ENCODE peak calls at places on chromosomes 11 and 22, in nine cellular contexts. K, P, R, Z, Q, C, W, M and O are unnamed samples.

GRCh38 chr11:3786781-3787428 is 10.4 kb downstream of the NUP98 start:
- DNase-seq in K (no peak), P (no peak), R (no peak), Z (no peak), Q (no peak), C (no peak), W (no peak), M (no peak), O (no peak)

GRCh38 chr11:18731949-18732821 is 6.2 kb upstream of the IGSF22 start:
- DNase-seq in K (peak), P (peak), R (peak), Z (peak), Q (no peak), C (peak), W (peak), M (peak), O (peak)

GRCh38 chr22:25656724-25657123 is 85.3 kb upstream of the MYO18B start:
- DNase-seq in K (no peak), P (no peak), R (no peak), Z (peak), Q (no peak), C (no peak), W (no peak), M (no peak), O (no peak)

GRCh38 chr22:48713266-48714205 is 1114.1 kb downstream of the BRD1 start:
- DNase-seq in K (no peak), P (no peak), R (no peak), Z (no peak), Q (peak), C (no peak), W (no peak), M (no peak), O (no peak)

GRCh38 chr11:19980957-19981669 is 179.2 kb downstream of the DBX1 start:
- DNase-seq in K (no peak), P (peak), R (no peak), Z (no peak), Q (no peak), C (peak), W (peak), M (peak), O (no peak)

GRCh38 chr11:12761029-12761428 is 86.8 kb downstream of the TEAD1 start:
- DNase-seq in K (no peak), P (no peak), R (no peak), Z (no peak), Q (no peak), C (no peak), W (peak), M (no peak), O (no peak)

GRCh38 chr11:46697303-46697702 is 3.1 kb downstream of the ARHGAP1 start:
- DNase-seq in K (no peak), P (no peak), R (no peak), Z (no peak), Q (no peak), C (no peak), W (no peak), M (no peak), O (no peak)

GRCh38 chr22:19598054-19598855 is 74.0 kb upstream of the CLDN5 start:
- DNase-seq in K (no peak), P (no peak), R (no peak), Z (no peak), Q (no peak), C (no peak), W (no peak), M (no peak), O (peak)

GRCh38 chr11:129458278-129458677 is 82.6 kb downstream of the BARX2 start:
- DNase-seq in K (no peak), P (no peak), R (no peak), Z (no peak), Q (no peak), C (no peak), W (no peak), M (no peak), O (no peak)

GRCh38 chr11:65069217-65069616 is 10.9 kb upstream of the NAALADL1 start:
- DNase-seq in K (no peak), P (no peak), R (no peak), Z (no peak), Q (no peak), C (no peak), W (peak), M (no peak), O (no peak)

GRCh38 chr11:118051611-118052461 is 25.0 kb upstream of the TMPRSS4 start:
- DNase-seq in K (no peak), P (no peak), R (peak), Z (peak), Q (no peak), C (no peak), W (no peak), M (no peak), O (no peak)

GRCh38 chr11:128716231-128716630 is 22.4 kb downstream of the FLI1 start:
- DNase-seq in K (no peak), P (no peak), R (no peak), Z (no peak), Q (no peak), C (no peak), W (no peak), M (no peak), O (no peak)

GRCh38 chr11:128302425-128303186 is 284.8 kb downstream of the ETS1 start:
- DNase-seq in K (no peak), P (no peak), R (no peak), Z (peak), Q (no peak), C (no peak), W (no peak), M (no peak), O (no peak)

GRCh38 chr11:72688486-72688885 is 14.3 kb upstream of the PDE2A start:
- DNase-seq in K (no peak), P (no peak), R (no peak), Z (no peak), Q (no peak), C (no peak), W (no peak), M (no peak), O (no peak)

GRCh38 chr11:80297808-80298460 is 857.1 kb upstream of the TENM4 start:
- DNase-seq in K (no peak), P (no peak), R (no peak), Z (no peak), Q (no peak), C (no peak), W (peak), M (no peak), O (no peak)

GRCh38 chr11:1271002-1271401 is 38.4 kb downstream of the TOLLIP start:
- DNase-seq in K (no peak), P (no peak), R (no peak), Z (no peak), Q (peak), C (no peak), W (peak), M (no peak), O (no peak)

GRCh38 chr11:107018274-107018901 is at the start of gene GUCY1A2:
- DNase-seq in K (no peak), P (peak), R (no peak), Z (no peak), Q (peak), C (peak), W (no peak), M (peak), O (no peak)

GRCh38 chr11:93039841-93040240 is 70.4 kb downstream of the MTNR1B start:
- DNase-seq in K (no peak), P (no peak), R (no peak), Z (no peak), Q (no peak), C (no peak), W (peak), M (no peak), O (no peak)

GRCh38 chr11:33478111-33478573 is 221.0 kb downstream of the HIPK3 start:
- DNase-seq in K (no peak), P (no peak), R (no peak), Z (no peak), Q (no peak), C (no peak), W (no peak), M (no peak), O (no peak)

GRCh38 chr22:35484651-35485372 is 55.8 kb upstream of the RASD2 start:
- DNase-seq in K (no peak), P (no peak), R (no peak), Z (no peak), Q (no peak), C (no peak), W (peak), M (no peak), O (no peak)

GRCh38 chr22:21994881-21995444 is 12.4 kb upstream of the TOP3B start:
- DNase-seq in K (no peak), P (no peak), R (no peak), Z (no peak), Q (no peak), C (no peak), W (no peak), M (no peak), O (no peak)

GRCh38 chr22:35205956-35206355 is 51.3 kb upstream of the HMGXB4 start:
- DNase-seq in K (no peak), P (no peak), R (no peak), Z (no peak), Q (no peak), C (peak), W (peak), M (no peak), O (no peak)

GRCh38 chr11:17760102-17761029 is 25.8 kb downstream of the KCNC1 start:
- DNase-seq in K (no peak), P (no peak), R (no peak), Z (no peak), Q (peak), C (peak), W (peak), M (no peak), O (peak)

GRCh38 chr22:44669725-44670027 is 32.3 kb upstream of the PRR5 start:
- DNase-seq in K (no peak), P (no peak), R (no peak), Z (no peak), Q (no peak), C (no peak), W (peak), M (no peak), O (no peak)

GRCh38 chr22:47286590-47286989 is 524.1 kb downstream of the TBC1D22A start:
- DNase-seq in K (no peak), P (no peak), R (no peak), Z (no peak), Q (no peak), C (no peak), W (no peak), M (no peak), O (no peak)

GRCh38 chr22:22061085-22062077 is 78.8 kb upstream of the TOP3B start:
- DNase-seq in K (peak), P (peak), R (no peak), Z (no peak), Q (peak), C (no peak), W (peak), M (peak), O (no peak)

GRCh38 chr11:64853709-64854108 is 9.3 kb upstream of the CDC42BPG start:
- DNase-seq in K (no peak), P (no peak), R (no peak), Z (peak), Q (no peak), C (no peak), W (no peak), M (no peak), O (no peak)

GRCh38 chr11:128764617-128765095 is 70.8 kb downstream of the FLI1 start:
- DNase-seq in K (no peak), P (no peak), R (no peak), Z (no peak), Q (no peak), C (peak), W (no peak), M (no peak), O (no peak)

GRCh38 chr11:12433571-12434061 is 56.2 kb downstream of the PARVA start:
- DNase-seq in K (no peak), P (peak), R (no peak), Z (no peak), Q (no peak), C (no peak), W (peak), M (no peak), O (no peak)

GRCh38 chr11:76456571-76456970 is 11.8 kb downstream of the EMSY start:
- DNase-seq in K (no peak), P (no peak), R (no peak), Z (no peak), Q (no peak), C (no peak), W (no peak), M (no peak), O (no peak)

GRCh38 chr22:23204541-23205157 is 24.3 kb downstream of the BCR start:
- DNase-seq in K (no peak), P (peak), R (peak), Z (no peak), Q (peak), C (no peak), W (no peak), M (peak), O (no peak)

GRCh38 chr11:26820739-26821138 is 98.9 kb upstream of the SLC5A12 start:
- DNase-seq in K (no peak), P (no peak), R (no peak), Z (no peak), Q (no peak), C (no peak), W (peak), M (no peak), O (no peak)

GRCh38 chr11:17561111-17561415 is 14.0 kb downstream of the OTOG start:
- DNase-seq in K (no peak), P (no peak), R (no peak), Z (peak), Q (no peak), C (no peak), W (no peak), M (no peak), O (no peak)

GRCh38 chr11:1153951-1154487 is 3.7 kb upstream of the MUC5AC start:
- DNase-seq in K (no peak), P (peak), R (no peak), Z (peak), Q (peak), C (no peak), W (peak), M (no peak), O (peak)

GRCh38 chr11:40722179-40722795 is 737.2 kb downstream of the LRRC4C start:
- DNase-seq in K (no peak), P (no peak), R (no peak), Z (no peak), Q (no peak), C (no peak), W (peak), M (no peak), O (peak)

GRCh38 chr22:26887456-26887855 is 230.1 kb downstream of the MIAT start:
- DNase-seq in K (no peak), P (no peak), R (no peak), Z (no peak), Q (no peak), C (no peak), W (peak), M (no peak), O (peak)

GRCh38 chr11:133824593-133824992 is 20.7 kb downstream of the SPATA19 start:
- DNase-seq in K (no peak), P (no peak), R (no peak), Z (no peak), Q (no peak), C (no peak), W (no peak), M (no peak), O (no peak)

GRCh38 chr11:131977854-131978253 is 607.4 kb downstream of the NTM start:
- DNase-seq in K (no peak), P (no peak), R (no peak), Z (no peak), Q (no peak), C (no peak), W (peak), M (no peak), O (peak)

GRCh38 chr11:61834278-61835004 is 6.3 kb downstream of the FADS2 start:
- DNase-seq in K (peak), P (peak), R (no peak), Z (peak), Q (peak), C (no peak), W (peak), M (no peak), O (no peak)
- TF ChIP-seq POLR2A in K (no peak), P (no peak), R (no peak), Z (no peak), Q (no peak), C (no peak), W (no peak), M (no peak), O (no peak)

DNA sequence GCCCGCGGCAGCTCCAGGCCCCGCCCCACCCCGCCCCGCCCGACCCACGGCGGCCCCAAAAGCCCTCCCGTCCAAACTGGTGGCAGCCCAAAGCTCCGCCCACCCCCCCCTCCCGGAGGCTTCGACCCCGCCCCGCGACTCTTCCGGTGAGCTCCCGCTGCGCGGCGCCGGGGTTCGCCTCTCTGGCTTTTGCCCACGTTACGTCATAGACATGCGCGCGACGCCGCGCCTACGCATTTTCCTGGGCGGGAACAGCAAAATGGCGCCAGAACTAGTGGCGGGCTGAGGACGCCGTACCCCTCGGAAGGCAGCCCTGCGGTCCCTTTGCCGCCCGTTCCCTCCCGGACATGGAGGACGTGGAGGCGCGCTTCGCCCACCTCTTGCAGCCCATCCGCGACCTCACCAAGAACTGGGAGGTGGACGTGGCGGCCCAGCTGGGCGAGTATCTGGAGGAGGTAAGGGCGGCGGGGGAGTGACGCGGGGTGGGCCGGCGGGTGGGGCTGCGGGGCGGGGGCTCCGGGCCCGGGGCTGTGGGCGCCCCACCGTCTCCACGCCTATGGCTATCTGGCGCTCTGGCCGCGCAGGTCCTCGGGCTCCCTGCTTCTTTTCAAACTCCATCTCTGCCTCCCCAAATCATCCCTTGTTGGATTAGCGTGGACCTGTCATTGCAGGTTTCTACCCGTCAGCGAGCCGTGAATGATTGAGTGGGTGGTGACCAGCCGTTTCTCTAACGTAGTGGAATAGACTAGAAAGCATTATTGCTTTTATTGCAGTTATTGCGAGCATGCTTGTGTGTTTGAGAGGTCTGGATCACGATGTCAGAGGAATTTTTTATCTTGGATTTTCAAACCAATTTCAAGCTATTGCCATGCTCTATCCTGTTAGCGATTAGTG is at the start of gene NCAPH2:
- DNase-seq in K (peak), P (peak), R (peak), Z (peak), Q (peak), C (peak), W (peak), M (peak), O (peak)
- TF ChIP-seq POLR2A in K (no peak), P (peak), R (peak), Z (peak), Q (peak), C (peak), W (peak), M (peak), O (peak)

GRCh38 chr11:119113716-119114115 is 6.6 kb downstream of the C2CD2L start:
- DNase-seq in K (no peak), P (no peak), R (no peak), Z (no peak), Q (no peak), C (no peak), W (no peak), M (no peak), O (no peak)
- TF ChIP-seq POLR2A in K (no peak), P (no peak), R (no peak), Z (no peak), Q (no peak), C (no peak), W (no peak), M (no peak), O (no peak)

GRCh38 chr11:125167292-125167953 is 2.9 kb downstream of the PKNOX2 start:
- DNase-seq in K (no peak), P (no peak), R (no peak), Z (no peak), Q (peak), C (no peak), W (peak), M (peak), O (no peak)

GRCh38 chr11:125166903-125167291 is 2.3 kb downstream of the PKNOX2 start:
- DNase-seq in K (no peak), P (no peak), R (no peak), Z (no peak), Q (no peak), C (no peak), W (no peak), M (no peak), O (no peak)

GRCh38 chr11:125165111-125165663 is 636 bp downstream of the PKNOX2 start:
- DNase-seq in K (no peak), P (no peak), R (no peak), Z (no peak), Q (peak), C (no peak), W (peak), M (peak), O (no peak)

GRCh38 chr11:125165664-125166346 is 1.3 kb downstream of the PKNOX2 start:
- DNase-seq in K (no peak), P (no peak), R (no peak), Z (no peak), Q (no peak), C (no peak), W (peak), M (no peak), O (no peak)

GRCh38 chr11:125166347-125166841 is 1.8 kb downstream of the PKNOX2 start:
- DNase-seq in K (no peak), P (peak), R (no peak), Z (no peak), Q (no peak), C (no peak), W (no peak), M (peak), O (no peak)
- TF ChIP-seq POLR2A in K (no peak), P (no peak), R (no peak), Z (no peak), Q (no peak), C (no peak), W (no peak), M (no peak), O (no peak)

DNA sequence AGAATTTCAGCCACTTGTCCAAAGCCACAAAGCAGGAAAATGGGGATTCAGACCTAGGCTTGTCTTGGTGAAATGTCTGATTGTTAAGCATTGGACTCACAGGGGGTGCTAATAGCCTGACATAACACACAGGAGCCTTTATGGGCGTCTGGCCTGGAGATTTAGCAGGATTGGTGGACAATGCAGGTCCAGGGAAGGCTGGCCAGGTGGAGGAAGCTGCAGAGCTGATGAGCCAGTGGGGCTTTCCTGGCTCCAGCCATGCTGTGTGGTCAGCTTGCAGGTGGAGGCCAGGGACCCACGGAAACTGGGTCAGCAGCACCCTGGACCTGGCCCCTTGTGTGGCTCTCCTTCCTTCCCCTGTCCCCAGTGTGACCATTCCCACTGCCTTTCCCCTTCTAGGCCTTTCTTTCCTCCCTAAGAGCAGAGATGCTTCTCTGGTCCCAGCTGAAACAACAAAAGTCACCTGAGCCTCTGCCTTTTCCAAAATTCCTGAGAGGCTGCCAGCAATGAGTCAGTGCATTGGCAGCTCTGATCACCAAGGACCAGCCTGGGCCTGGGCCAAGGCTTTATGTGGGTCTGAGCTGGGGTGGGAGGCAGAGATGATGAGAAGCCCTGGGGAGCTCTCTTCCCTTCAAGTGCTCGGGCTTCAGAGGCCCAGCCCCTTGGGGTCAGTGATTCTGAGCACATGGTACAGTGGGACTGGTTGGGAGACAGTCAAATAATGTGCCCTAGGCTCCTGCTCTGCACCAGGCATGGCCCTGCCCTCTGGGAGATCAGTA is 85.2 kb downstream of the CCDC81 start:
- DNase-seq in K (no peak), P (peak), R (peak), Z (no peak), Q (peak), C (peak), W (peak), M (peak), O (peak)
- TF ChIP-seq POLR2A in K (no peak), P (no peak), R (no peak), Z (no peak), Q (no peak), C (no peak), W (no peak), M (no peak), O (no peak)

GRCh38 chr11:47980093-47980906 is at the start of gene PTPRJ:
- DNase-seq in K (no peak), P (peak), R (peak), Z (peak), Q (peak), C (peak), W (peak), M (peak), O (peak)
- TF ChIP-seq POLR2A in K (no peak), P (no peak), R (no peak), Z (peak), Q (no peak), C (no peak), W (peak), M (no peak), O (peak)